ENCODE peak calls at places on chromosomes 4 and X, in five cellular contexts. One of them, this sample, is unnamed.

GRCh38 chrX:119981286-119982070 is 37.9 kb upstream of the NKAP start:
- DNase-seq in GM12878: no peak
- DNase-seq in K562: peak; percentile 67
- DNase-seq in A549: peak; percentile 47
- DNase-seq in HepG2: peak; percentile 3
- DNase-seq in this sample: peak; percentile 49

GRCh38 chr4:73841243-73841925 is 4.9 kb downstream of the CXCL6 start:
- DNase-seq in GM12878: no peak
- DNase-seq in A549: no peak
- DNase-seq in HepG2: no peak
- DNase-seq in K562: no peak
- DNase-seq in this sample: no peak

GRCh38 chrX:23742174-23742692 is 843 bp downstream of the ACOT9 start:
- DNase-seq in K562: peak; percentile 16
- DNase-seq in HepG2: peak; percentile 32
- DNase-seq in A549: peak; percentile 64
- DNase-seq in GM12878: no peak
- DNase-seq in this sample: no peak

GRCh38 chrX:1763294-1763693 is 148.4 kb downstream of the ASMT start:
- DNase-seq in K562: no peak
- DNase-seq in A549: peak; percentile 66
- DNase-seq in HepG2: no peak
- DNase-seq in GM12878: no peak
- DNase-seq in this sample: no peak

GRCh38 chr4:40897557-40898203 is 147.9 kb downstream of the NSUN7 start:
- DNase-seq in K562: peak; percentile 75
- DNase-seq in GM12878: no peak
- DNase-seq in HepG2: peak; percentile 53
- DNase-seq in A549: peak; percentile 79
- DNase-seq in this sample: peak; percentile 43

GRCh38 chrX:138191998-138192397 is 519.5 kb downstream of the FGF13 start:
- DNase-seq in A549: peak; percentile 32
- DNase-seq in K562: peak; percentile 37
- DNase-seq in HepG2: peak; percentile 4
- DNase-seq in GM12878: no peak
- DNase-seq in this sample: no peak

GRCh38 chr4:13323916-13324315 is 160.2 kb downstream of the RAB28 start:
- DNase-seq in K562: no peak
- DNase-seq in GM12878: no peak
- DNase-seq in A549: no peak
- DNase-seq in HepG2: no peak
- DNase-seq in this sample: no peak

GRCh38 chr4:129109965-129110824 is 14.2 kb downstream of the C4orf33 start:
- DNase-seq in A549: no peak
- DNase-seq in K562: no peak
- DNase-seq in GM12878: no peak
- DNase-seq in HepG2: no peak
- DNase-seq in this sample: no peak

GRCh38 chr4:186666252-186666651 is 57.4 kb downstream of the FAT1 start:
- DNase-seq in A549: peak; percentile 50
- DNase-seq in GM12878: no peak
- DNase-seq in K562: no peak
- DNase-seq in HepG2: no peak
- DNase-seq in this sample: no peak

GRCh38 chr4:48906283-48907173 is at the start of gene OCIAD2:
- DNase-seq in GM12878: peak; percentile 39
- DNase-seq in A549: peak; percentile 72
- DNase-seq in HepG2: no peak
- DNase-seq in K562: no peak
- DNase-seq in this sample: peak; percentile 59

GRCh38 chrX:11757729-11758399 is at the start of gene MSL3:
- DNase-seq in A549: peak; percentile 58
- DNase-seq in GM12878: no peak
- DNase-seq in K562: peak; percentile 63
- DNase-seq in HepG2: no peak
- DNase-seq in this sample: no peak

GRCh38 chr4:137531121-137531520 is 1.2 kb downstream of the PCDH18 start:
- DNase-seq in K562: no peak
- DNase-seq in GM12878: no peak
- DNase-seq in HepG2: no peak
- DNase-seq in A549: no peak
- DNase-seq in this sample: no peak

GRCh38 chrX:28701222-28701621 is 114.0 kb downstream of the IL1RAPL1 start:
- DNase-seq in K562: no peak
- DNase-seq in HepG2: no peak
- DNase-seq in GM12878: no peak
- DNase-seq in A549: no peak
- DNase-seq in this sample: no peak

GRCh38 chrX:150293311-150294013 is 69.7 kb upstream of the MAMLD1 start:
- DNase-seq in HepG2: no peak
- DNase-seq in GM12878: no peak
- DNase-seq in A549: no peak
- DNase-seq in K562: no peak
- DNase-seq in this sample: no peak

GRCh38 chr4:40176602-40177001 is 20.2 kb upstream of the RHOH start:
- DNase-seq in GM12878: no peak
- DNase-seq in K562: peak; percentile 66
- DNase-seq in HepG2: no peak
- DNase-seq in A549: no peak
- DNase-seq in this sample: no peak

GRCh38 chrX:39653656-39654055 is 444.1 kb downstream of the BCOR start:
- DNase-seq in GM12878: no peak
- DNase-seq in HepG2: no peak
- DNase-seq in A549: no peak
- DNase-seq in K562: no peak
- DNase-seq in this sample: peak; percentile 45

GRCh38 chrX:4322916-4323315 is 609.5 kb upstream of the PRKX start:
- DNase-seq in K562: no peak
- DNase-seq in GM12878: no peak
- DNase-seq in A549: no peak
- DNase-seq in HepG2: no peak
- DNase-seq in this sample: no peak

DNA sequence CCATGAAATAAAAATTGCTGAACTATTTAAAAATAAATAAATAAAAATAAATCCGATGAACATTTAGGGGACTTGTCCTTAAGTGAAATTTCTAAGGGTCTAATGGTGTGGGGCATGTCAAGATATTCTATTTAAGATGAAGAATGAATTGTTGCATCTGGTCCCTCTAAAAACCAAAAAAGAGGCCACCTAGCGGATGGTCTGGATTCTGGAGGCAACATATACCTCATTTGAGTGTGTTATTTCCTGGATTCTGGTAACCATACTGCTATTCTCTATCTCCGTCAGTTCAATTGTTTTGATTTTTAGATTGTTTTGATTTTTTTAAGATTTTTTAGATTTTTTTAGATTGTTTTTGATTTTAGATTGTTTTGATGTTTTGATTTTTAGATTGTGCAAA is 28.3 kb downstream of the AGTR2 start:
- DNase-seq in GM12878: no peak
- DNase-seq in HepG2: peak; percentile 0
- DNase-seq in A549: peak; percentile 1
- DNase-seq in K562: no peak
- DNase-seq in this sample: no peak
- TF ChIP-seq HDAC2 in GM12878: no peak
- TF ChIP-seq HDAC2 in HepG2: no peak
- TF ChIP-seq HDAC2 in A549: no peak
- TF ChIP-seq HDAC2 in K562: no peak
- TF ChIP-seq HDAC2 in this sample: no peak

DNA sequence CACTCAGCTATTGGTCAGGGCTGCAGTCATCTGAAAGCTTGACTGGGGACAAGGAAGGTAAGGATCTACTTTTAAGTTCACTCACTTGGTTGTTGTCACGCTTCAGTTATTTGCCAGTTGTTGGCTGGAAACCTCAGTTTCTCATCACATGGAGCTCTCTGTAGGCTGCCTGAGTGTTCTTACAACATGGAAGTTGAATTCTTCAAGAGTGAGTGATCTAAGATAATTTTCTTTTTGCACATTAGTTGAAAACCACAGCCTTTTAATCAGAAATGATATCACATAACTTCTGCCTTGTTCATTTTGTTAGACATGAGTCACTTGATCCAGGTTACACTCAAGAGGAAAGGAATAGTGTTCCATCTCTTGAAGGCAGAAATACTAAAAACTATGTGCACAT is 552.7 kb downstream of the RAPGEF2 start:
- DNase-seq in K562: no peak
- DNase-seq in A549: no peak
- DNase-seq in HepG2: no peak
- DNase-seq in GM12878: no peak
- DNase-seq in this sample: no peak
- TF ChIP-seq CEBPB in K562: no peak
- TF ChIP-seq CEBPB in A549: no peak
- TF ChIP-seq CEBPB in HepG2: no peak
- TF ChIP-seq CEBPB in GM12878: no peak
- TF ChIP-seq CEBPB in this sample: no peak

DNA sequence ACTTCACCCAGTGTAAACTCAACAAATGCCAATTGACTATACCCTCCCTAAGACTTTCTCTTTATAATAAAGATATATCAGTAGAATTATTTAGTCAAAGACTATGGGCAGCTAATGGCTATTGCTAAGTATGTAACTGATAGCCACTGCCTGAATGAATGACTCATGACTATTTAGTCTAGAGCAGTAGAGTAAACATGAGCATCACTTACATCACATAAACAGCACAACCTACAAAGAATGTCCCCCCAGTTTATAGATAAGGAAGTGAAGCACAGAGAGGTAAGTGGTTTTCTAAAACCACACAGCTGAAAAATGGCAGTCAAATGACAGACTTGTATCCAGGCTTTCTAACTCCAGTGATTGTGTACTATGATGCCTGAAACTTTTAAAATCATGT is 507.0 kb downstream of the PPARGC1A start:
- DNase-seq in HepG2: no peak
- DNase-seq in GM12878: no peak
- DNase-seq in K562: no peak
- DNase-seq in A549: peak; percentile 21
- DNase-seq in this sample: no peak
- TF ChIP-seq HDAC2 in HepG2: no peak
- TF ChIP-seq HDAC2 in GM12878: no peak
- TF ChIP-seq HDAC2 in K562: no peak
- TF ChIP-seq HDAC2 in A549: no peak
- TF ChIP-seq HDAC2 in this sample: no peak

GRCh38 chr4:104682311-104682710 is 187.6 kb upstream of the CXXC4 start:
- DNase-seq in K562: no peak
- DNase-seq in HepG2: no peak
- DNase-seq in GM12878: no peak
- DNase-seq in A549: no peak
- DNase-seq in this sample: no peak

DNA sequence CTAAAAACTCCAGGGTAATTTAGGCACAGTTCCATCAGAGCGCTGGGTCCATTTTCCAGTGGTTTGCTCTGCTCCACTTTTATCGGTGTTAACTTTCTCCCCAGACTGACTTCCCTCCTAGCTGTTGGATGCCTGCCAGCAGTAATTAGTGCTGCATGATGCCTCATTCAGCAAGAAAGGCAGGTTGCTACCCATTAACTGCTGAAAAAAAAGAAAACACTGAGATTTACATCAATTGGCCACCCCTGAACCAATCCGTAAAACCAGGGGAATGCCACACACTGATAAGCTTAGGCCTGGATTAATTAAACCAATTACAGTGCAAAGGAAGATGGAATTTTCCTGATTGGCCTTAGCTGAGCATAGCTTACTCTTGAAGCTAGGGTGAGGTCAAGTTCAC is 182.4 kb upstream of the CXXC4 start:
- DNase-seq in GM12878: no peak
- DNase-seq in K562: peak; percentile 2
- DNase-seq in A549: no peak
- DNase-seq in HepG2: no peak
- DNase-seq in this sample: no peak
- TF ChIP-seq CEBPB in GM12878: no peak
- TF ChIP-seq CEBPB in K562: no peak
- TF ChIP-seq CEBPB in A549: no peak
- TF ChIP-seq CEBPB in HepG2: no peak
- TF ChIP-seq CEBPB in this sample: no peak

GRCh38 chr4:145375416-145375815 is 106.2 kb upstream of the SMAD1 start:
- DNase-seq in A549: no peak
- DNase-seq in HepG2: no peak
- DNase-seq in GM12878: no peak
- DNase-seq in K562: no peak
- DNase-seq in this sample: no peak
- TF ChIP-seq HDAC2 in A549: no peak
- TF ChIP-seq HDAC2 in HepG2: no peak
- TF ChIP-seq HDAC2 in GM12878: no peak
- TF ChIP-seq HDAC2 in K562: no peak
- TF ChIP-seq HDAC2 in this sample: no peak

GRCh38 chr4:113935190-113935589 is 44.3 kb downstream of the ARSJ start:
- DNase-seq in HepG2: no peak
- DNase-seq in K562: no peak
- DNase-seq in A549: no peak
- DNase-seq in GM12878: no peak
- DNase-seq in this sample: no peak
- TF ChIP-seq CEBPB in HepG2: no peak
- TF ChIP-seq CEBPB in K562: no peak
- TF ChIP-seq CEBPB in A549: no peak
- TF ChIP-seq CEBPB in GM12878: no peak
- TF ChIP-seq CEBPB in this sample: no peak

GRCh38 chr4:83110222-83110945 is 4.1 kb downstream of the PLAC8 start:
- DNase-seq in K562: peak; percentile 38
- DNase-seq in HepG2: peak; percentile 2
- DNase-seq in GM12878: peak; percentile 90
- DNase-seq in A549: peak; percentile 90
- DNase-seq in this sample: peak; percentile 84

GRCh38 chr4:83112678-83113428 is 1.7 kb downstream of the PLAC8 start:
- DNase-seq in A549: no peak
- DNase-seq in K562: no peak
- DNase-seq in HepG2: peak; percentile 58
- DNase-seq in GM12878: peak; percentile 50
- DNase-seq in this sample: no peak

GRCh38 chr4:83110970-83111369 is 3.6 kb downstream of the PLAC8 start:
- DNase-seq in A549: no peak
- DNase-seq in GM12878: no peak
- DNase-seq in HepG2: no peak
- DNase-seq in K562: no peak
- DNase-seq in this sample: no peak

GRCh38 chr4:83113429-83113786 is 1.1 kb downstream of the PLAC8 start:
- DNase-seq in GM12878: no peak
- DNase-seq in HepG2: no peak
- DNase-seq in K562: no peak
- DNase-seq in A549: no peak
- DNase-seq in this sample: no peak

DNA sequence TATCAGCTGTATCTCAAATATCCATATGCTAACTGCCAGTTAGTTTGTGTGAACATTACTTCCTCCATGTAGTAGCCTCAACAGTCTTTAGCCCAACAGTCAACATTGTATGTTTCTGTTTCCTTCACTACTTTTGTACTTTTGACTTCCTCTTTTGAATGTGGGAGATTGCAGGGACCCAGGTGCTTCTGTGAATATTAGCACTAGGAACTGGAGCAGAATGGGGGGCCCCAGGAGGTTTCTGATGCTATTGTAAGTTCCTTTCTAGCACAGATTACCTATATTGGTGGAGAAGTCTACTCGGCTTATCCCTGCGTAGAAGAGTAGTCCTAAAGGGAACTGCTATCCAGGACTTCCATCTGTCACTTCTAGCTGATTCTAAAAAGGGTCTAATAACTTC is 2.3 kb downstream of the PLAC8 start:
- DNase-seq in GM12878: peak; percentile 86
- DNase-seq in HepG2: peak; percentile 12
- DNase-seq in A549: no peak
- DNase-seq in K562: no peak
- DNase-seq in this sample: no peak
- TF ChIP-seq HDAC2 in GM12878: no peak
- TF ChIP-seq HDAC2 in HepG2: no peak
- TF ChIP-seq HDAC2 in A549: no peak
- TF ChIP-seq HDAC2 in K562: no peak
- TF ChIP-seq HDAC2 in this sample: no peak

This sample was measured in H1.